ENCODE peak calls at places on chromosomes 4 and X, in seven cellular contexts. R, S, I, M, L, P and E are unnamed samples.

GRCh38 chr4:73723945-73724344 is 16.4 kb upstream of the CXCL8 start:
- DNase-seq in R (no peak), S (no peak), I (no peak), M (no peak), L (no peak), P (no peak), E (no peak)

GRCh38 chr4:36046026-36046425 is 198.3 kb downstream of the ARAP2 start:
- DNase-seq in R (no peak), S (no peak), I (no peak), M (no peak), L (no peak), P (no peak), E (no peak)

GRCh38 chr4:24396988-24397387 is 187.4 kb downstream of the DHX15 start:
- DNase-seq in R (no peak), S (no peak), I (no peak), M (no peak), L (no peak), P (no peak), E (no peak)

GRCh38 chr4:83174844-83175414 is 60.4 kb upstream of the PLAC8 start:
- DNase-seq in R (no peak), S (no peak), I (no peak), M (no peak), L (no peak), P (no peak), E (no peak)

GRCh38 chr4:7023901-7024300 is 19.3 kb upstream of the TADA2B start:
- DNase-seq in R (no peak), S (no peak), I (no peak), M (no peak), L (no peak), P (no peak), E (no peak)

GRCh38 chr4:1815096-1815996 is 22.3 kb downstream of the FGFR3 start:
- DNase-seq in R (no peak), S (no peak), I (no peak), M (no peak), L (no peak), P (no peak), E (no peak)

GRCh38 chr4:7256989-7257810 is 64.9 kb downstream of the SORCS2 start:
- DNase-seq in R (no peak), S (no peak), I (no peak), M (no peak), L (peak; percentile 54), P (peak; percentile 72), E (no peak)

GRCh38 chr4:75542824-75543223 is 13.0 kb upstream of the ODAPH start:
- DNase-seq in R (no peak), S (no peak), I (no peak), M (peak; percentile 30), L (peak; percentile 91), P (no peak), E (no peak)

GRCh38 chrX:2587146-2587545 is 86.4 kb upstream of the DHRSX start:
- DNase-seq in R (no peak), S (no peak), I (no peak), M (no peak), L (no peak), P (no peak), E (no peak)

GRCh38 chr4:41399191-41399590 is 138.8 kb upstream of the LIMCH1 start:
- DNase-seq in R (no peak), S (no peak), I (no peak), M (no peak), L (peak; percentile 19), P (no peak), E (no peak)

GRCh38 chrX:136055651-136056221 is 70.5 kb downstream of the SLC9A6 start:
- DNase-seq in R (no peak), S (no peak), I (peak; percentile 21), M (no peak), L (peak; percentile 86), P (peak; percentile 19), E (no peak)
- H3K4me3 ChIP-seq in R (no peak overlapping the region), S (no peak overlapping the region), I (no peak overlapping the region), M (no peak overlapping the region), L (peak overlapping the region; percentile 52), P (no peak overlapping the region), E (no peak overlapping the region)

DNA sequence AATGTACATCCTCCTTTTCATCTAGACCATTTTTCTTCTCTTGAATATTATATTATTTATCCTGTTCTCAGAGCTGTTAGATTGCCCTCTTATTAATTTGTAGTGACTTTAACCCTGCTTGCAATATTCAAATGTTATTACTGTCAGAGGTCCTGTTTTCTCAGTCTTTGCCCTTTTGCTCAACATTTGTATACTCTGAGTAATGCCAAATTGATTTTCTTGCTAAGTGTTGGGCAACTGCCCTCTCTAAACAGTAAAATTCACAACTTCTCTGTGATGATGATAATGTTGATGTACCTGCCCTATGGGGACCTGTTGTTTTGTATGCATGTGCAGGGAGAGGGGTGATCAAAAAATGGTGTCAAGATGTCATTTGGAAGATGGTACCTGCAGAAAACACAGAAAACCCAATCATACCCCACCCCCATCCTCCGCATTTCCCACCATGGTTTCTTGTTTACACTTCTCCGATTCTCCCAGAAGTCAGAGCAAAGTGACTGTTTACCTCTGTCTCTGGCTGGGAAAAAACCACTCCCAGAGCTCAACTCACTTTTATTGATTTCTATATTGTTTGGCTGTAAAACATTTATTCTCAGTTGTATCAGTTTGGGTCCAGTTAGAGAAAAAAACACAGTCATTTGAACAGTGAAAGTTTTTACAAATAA is 694.0 kb downstream of the IL1RAPL1 start:
- DNase-seq in R (no peak), S (no peak), I (no peak), M (no peak), L (no peak), P (no peak), E (no peak)
- H3K27ac ChIP-seq in R (no peak overlapping the region), S (no peak overlapping the region), I (no peak overlapping the region), M (no peak overlapping the region), L (no peak overlapping the region), P (no peak overlapping the region), E (no peak overlapping the region)

DNA sequence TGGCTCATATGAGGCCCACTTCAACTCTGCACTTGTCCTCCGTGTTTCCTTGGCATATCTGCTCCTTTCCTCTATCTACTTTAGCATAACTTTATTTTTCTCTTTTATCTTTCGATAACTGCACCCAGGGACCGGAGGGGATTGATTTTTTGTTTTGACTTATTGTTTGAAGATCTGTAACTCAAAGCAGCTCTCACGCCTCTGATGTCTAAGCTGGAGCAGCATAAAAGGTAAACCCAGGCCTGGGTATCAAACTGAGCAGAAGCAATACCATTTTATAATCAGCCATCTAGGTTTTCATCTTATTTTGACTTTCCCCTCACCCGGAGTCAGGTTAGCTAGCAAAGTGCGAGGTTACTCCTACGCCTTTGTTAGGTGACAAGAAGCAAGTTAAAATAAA is 28.4 kb downstream of the LEF1 start:
- DNase-seq in R (no peak), S (no peak), I (no peak), M (no peak), L (no peak), P (no peak), E (no peak)
- H3K4me1 ChIP-seq in R (no peaks in the 10 kb centered on the region), S (no peaks in the 10 kb centered on the region), I (no peaks in the 10 kb centered on the region), M (no peaks in the 10 kb centered on the region), L (no peaks in the 10 kb centered on the region), P (no peaks in the 10 kb centered on the region), E (peaks cover 40% of the 10 kb centered on the region)

GRCh38 chr4:130266814-130267213 is 1170.9 kb downstream of the C4orf33 start:
- DNase-seq in R (no peak), S (no peak), I (no peak), M (no peak), L (no peak), P (no peak), E (no peak)
- H3K4me3 ChIP-seq in R (no peak overlapping the region), S (no peak overlapping the region), I (no peak overlapping the region), M (no peak overlapping the region), L (no peak overlapping the region), P (no peak overlapping the region), E (no peak overlapping the region)